ENCODE peak calls at places on chromosomes 12 and 14, in six cellular contexts. X is BJ, C is lower lobe of right lung, S is RWPE1, J is psoas muscle, N is AG10803. Y is an unnamed sample.

GRCh38 chr14:71324767-71325272 is 417.6 kb downstream of the PCNX1 start:
- DNase-seq in S (no peak), X (no peak), C (no peak), N (no peak), J (no peak), Y (peak; percentile 16)

GRCh38 chr12:64674367-64674922 is 64.2 kb downstream of the RASSF3 start:
- DNase-seq in S (no peak), J (no peak), X (no peak), N (no peak), C (no peak), Y (no peak)

GRCh38 chr12:99911076-99911475 is 73.7 kb downstream of the ANKS1B start:
- DNase-seq in J (no peak), X (peak; percentile 77), S (peak; percentile 44), N (peak; percentile 91), C (no peak), Y (no peak)

GRCh38 chr14:92122351-92122677 is 545 bp downstream of the CPSF2 start:
- DNase-seq in C (no peak), S (peak; percentile 22), J (no peak), N (peak; percentile 26), X (no peak), Y (no peak)

GRCh38 chr14:23033801-23034497 is 751 bp downstream of the PSMB5 start:
- DNase-seq in S (no peak), X (no peak), N (no peak), J (no peak), C (no peak), Y (no peak)

GRCh38 chr12:10075451-10075850 is 23.3 kb downstream of the CLEC1A start:
- DNase-seq in N (no peak), X (no peak), J (no peak), S (no peak), C (no peak), Y (no peak)

GRCh38 chr12:77124767-77125166 is 59.4 kb upstream of the E2F7 start:
- DNase-seq in N (peak; percentile 58), S (no peak), J (no peak), C (no peak), X (no peak), Y (no peak)

GRCh38 chr14:76329150-76329881 is 46.6 kb upstream of the ESRRB start:
- DNase-seq in N (no peak), X (no peak), S (no peak), J (no peak), C (no peak), Y (no peak)

GRCh38 chr14:29163109-29163508 is 396.5 kb downstream of the FOXG1 start:
- DNase-seq in C (no peak), J (no peak), S (no peak), X (no peak), N (no peak), Y (no peak)

GRCh38 chr12:88590851-88591250 is 10.6 kb upstream of the KITLG start:
- DNase-seq in X (no peak), J (no peak), N (peak; percentile 67), S (no peak), C (no peak), Y (no peak)

GRCh38 chr12:130606245-130606644 is 109.9 kb downstream of the RIMBP2 start:
- DNase-seq in N (no peak), J (no peak), C (no peak), S (no peak), X (no peak), Y (no peak)

GRCh38 chr14:83257466-83258439 is 1724.1 kb upstream of the SEL1L start:
- DNase-seq in N (no peak), S (no peak), J (no peak), C (no peak), X (no peak), Y (no peak)
- TF ChIP-seq CTCF in N (no peak), S (no peak), J (no peak), C (no peak), X (no peak), Y (no peak)

GRCh38 chr12:18811268-18811667 is 73.3 kb downstream of the CAPZA3 start:
- DNase-seq in C (no peak), J (no peak), N (peak; percentile 37), S (no peak), X (no peak), Y (no peak)

GRCh38 chr12:18813753-18814152 is 75.8 kb downstream of the CAPZA3 start:
- DNase-seq in C (no peak), X (no peak), S (no peak), J (no peak), N (no peak), Y (no peak)

GRCh38 chr12:18808221-18808620 is 70.3 kb downstream of the CAPZA3 start:
- DNase-seq in S (no peak), C (no peak), J (no peak), X (no peak), N (no peak), Y (no peak)

GRCh38 chr12:18807714-18808113 is 69.8 kb downstream of the CAPZA3 start:
- DNase-seq in J (no peak), N (no peak), C (no peak), S (no peak), X (no peak), Y (no peak)

DNA sequence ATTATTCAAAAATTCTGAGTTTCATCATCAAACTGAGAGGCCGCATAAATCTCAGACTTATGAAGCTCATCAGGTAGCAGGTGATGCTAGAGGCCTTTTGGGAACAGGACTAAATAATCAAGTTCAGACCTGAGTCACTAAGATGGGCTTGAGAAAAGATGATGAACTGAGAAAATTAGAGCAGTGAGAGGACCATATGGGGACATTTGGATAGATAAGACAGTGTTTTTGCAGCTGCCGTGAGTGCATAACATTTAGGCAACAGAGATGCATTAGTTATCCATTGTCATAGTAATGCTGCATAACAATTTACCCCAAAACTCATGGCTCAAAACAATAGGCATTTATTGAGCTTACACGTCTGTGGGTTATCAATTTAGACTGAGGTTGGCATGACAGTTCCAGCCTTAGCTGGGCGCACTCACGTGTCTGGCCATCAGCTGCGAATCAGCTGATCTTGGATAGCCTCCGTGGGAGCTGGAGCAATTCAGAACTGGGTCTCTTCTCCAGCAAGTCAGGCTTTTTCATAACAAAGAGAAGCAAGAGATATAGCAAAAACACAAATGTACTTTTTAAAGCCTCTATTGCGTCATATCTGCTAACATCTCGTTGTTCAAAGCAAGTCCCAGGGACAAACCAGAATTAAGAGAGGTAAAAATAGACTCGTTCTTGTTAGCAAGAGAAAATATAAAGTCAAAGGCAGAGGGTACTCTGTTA is 72.8 kb downstream of the CAPZA3 start:
- DNase-seq in S (no peak), C (no peak), N (no peak), X (no peak), J (no peak), Y (no peak)
- TF ChIP-seq CTCF in S (no peak), C (no peak), N (no peak), X (no peak), J (no peak), Y (no peak)

DNA sequence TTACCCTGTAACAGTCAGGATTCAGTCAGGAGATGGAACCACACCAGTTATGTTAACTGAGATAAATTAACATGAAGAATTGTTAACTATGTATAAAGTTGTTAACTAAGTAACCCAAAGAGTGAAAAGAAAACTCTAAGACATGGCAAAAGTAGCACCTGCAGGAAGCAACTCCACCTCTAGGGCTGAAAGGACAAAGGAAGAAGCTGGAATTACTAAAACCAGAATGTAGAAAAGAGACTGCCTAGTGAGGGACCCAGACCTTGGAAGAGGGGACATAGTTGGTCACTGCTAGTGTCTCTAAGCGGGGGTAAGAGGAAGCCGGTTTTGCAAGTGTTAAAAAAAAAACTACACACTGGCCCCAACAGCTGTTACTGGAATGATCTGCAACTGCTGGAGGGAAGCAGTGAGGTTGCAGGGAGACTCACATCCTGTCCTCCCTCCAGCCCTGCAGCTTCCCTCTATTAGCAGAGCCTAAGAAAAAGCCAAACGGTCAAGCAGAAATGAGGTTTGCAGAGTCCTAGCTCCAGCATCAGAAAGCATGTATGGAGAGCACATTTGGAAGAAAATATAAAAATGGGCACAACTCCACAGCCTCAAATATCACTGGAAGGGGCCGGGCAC is 39.7 kb downstream of the GPR135 start:
- DNase-seq in S (no peak), C (no peak), J (no peak), N (peak; percentile 65), X (no peak), Y (no peak)
- TF ChIP-seq CTCF in S (no peak), C (no peak), J (no peak), N (peak; percentile 22), X (peak; percentile 12), Y (no peak)

GRCh38 chr12:124506145-124506831 is 61.1 kb downstream of the NCOR2 start:
- DNase-seq in S (no peak), J (peak; percentile 80), X (peak; percentile 73), C (peak; percentile 91), N (peak; percentile 80), Y (no peak)
- TF ChIP-seq CTCF in S (no peak), J (no peak), X (peak; percentile 15), C (no peak), N (peak; percentile 22), Y (no peak)

GRCh38 chr14:103072595-103073366 is 11.2 kb upstream of the LBHD2 start:
- DNase-seq in J (no peak), N (no peak), X (no peak), C (no peak), S (peak; percentile 45), Y (no peak)
- TF ChIP-seq CTCF in J (no peak), N (no peak), X (no peak), C (no peak), S (no peak), Y (no peak)

GRCh38 chr14:64760916-64761315 is 56.7 kb downstream of the PLEKHG3 start:
- DNase-seq in C (peak; percentile 16), S (no peak), N (no peak), X (no peak), J (peak; percentile 17), Y (no peak)

GRCh38 chr14:64763089-64763782 is 59.0 kb downstream of the PLEKHG3 start:
- DNase-seq in C (peak; percentile 30), S (no peak), X (no peak), N (no peak), J (no peak), Y (no peak)

GRCh38 chr14:64762044-64763034 is 58.1 kb downstream of the PLEKHG3 start:
- DNase-seq in J (peak; percentile 80), C (peak; percentile 65), X (no peak), N (peak; percentile 80), S (peak; percentile 87), Y (no peak)

GRCh38 chr14:64760146-64760755 is 56.0 kb downstream of the PLEKHG3 start:
- DNase-seq in N (peak; percentile 17), J (peak; percentile 61), C (peak; percentile 75), X (no peak), S (peak; percentile 61), Y (peak; percentile 79)

DNA sequence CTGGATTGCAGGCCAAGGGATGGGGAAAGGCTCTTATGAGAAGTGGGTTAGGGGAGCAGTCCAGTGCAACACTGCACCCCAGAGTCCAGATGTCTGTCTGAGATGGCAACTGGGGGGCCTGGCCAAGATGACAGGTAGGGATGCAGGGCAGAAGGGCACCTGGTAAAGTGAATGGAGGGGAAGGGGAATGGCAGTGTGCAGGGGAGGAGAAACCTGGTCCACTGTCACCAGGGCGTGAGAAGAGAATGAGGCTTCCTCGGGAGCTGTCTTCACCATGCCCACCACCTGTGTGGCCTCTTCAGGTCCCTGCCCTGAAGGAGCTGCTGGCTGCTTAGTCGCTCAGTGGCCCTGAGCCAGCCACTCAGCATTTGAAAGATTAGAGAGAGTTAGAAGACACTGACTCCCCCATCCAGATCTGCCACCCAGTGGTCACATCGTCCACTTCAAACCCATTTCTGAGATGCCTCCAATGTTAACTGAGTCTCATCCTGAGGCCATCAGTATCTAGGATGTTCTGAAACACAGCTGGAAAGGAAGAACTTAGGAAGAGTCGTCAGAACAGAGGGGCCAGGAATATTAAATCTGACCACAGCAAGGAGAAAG is 57.3 kb downstream of the PLEKHG3 start:
- DNase-seq in J (peak; percentile 19), N (no peak), X (no peak), C (peak; percentile 35), S (no peak), Y (no peak)
- TF ChIP-seq CTCF in J (no peak), N (peak; percentile 16), X (no peak), C (no peak), S (peak; percentile 14), Y (no peak)